ENCODE peak calls at places on chromosome 11, in eight cellular contexts. E is sigmoid colon, Y is spleen, I is stomach, S is SK-N-SH, N is breast epithelium, F is Panc1, J is GM23338. X is an unnamed sample.

GRCh38 chr11:105211806-105212531 is 72.4 kb upstream of the CARD18 start:
- DNase-seq in N (no peak), F (no peak), E (no peak), J (no peak), Y (no peak), S (no peak), I (no peak), X (no peak)

GRCh38 chr11:10257478-10257877 is 36.5 kb downstream of the SBF2 start:
- DNase-seq in E (no peak), J (peak; percentile 35), F (no peak), I (no peak), Y (no peak), N (no peak), S (no peak), X (no peak)

GRCh38 chr11:34960277-34960676 is 43.9 kb downstream of the PDHX start:
- DNase-seq in Y (no peak), J (no peak), I (no peak), F (no peak), E (no peak), S (peak; percentile 33), N (peak; percentile 58), X (no peak)

GRCh38 chr11:90204407-90204806 is 18.4 kb downstream of the CHORDC1 start:
- DNase-seq in S (no peak), Y (no peak), E (no peak), I (no peak), J (no peak), F (no peak), N (no peak), X (no peak)

GRCh38 chr11:73654482-73655021 is 8.2 kb downstream of the PLEKHB1 start:
- DNase-seq in S (no peak), N (no peak), I (no peak), F (no peak), E (no peak), Y (no peak), J (no peak), X (no peak)

GRCh38 chr11:106552694-106553203 is 465.5 kb downstream of the GUCY1A2 start:
- DNase-seq in I (no peak), Y (no peak), S (no peak), F (no peak), J (no peak), N (no peak), E (no peak), X (no peak)

GRCh38 chr11:95352733-95353346 is 121.8 kb upstream of the SESN3 start:
- DNase-seq in I (no peak), S (no peak), Y (no peak), F (no peak), N (no peak), J (no peak), E (no peak), X (no peak)

GRCh38 chr11:59944761-59945160 is 6.5 kb downstream of the OOSP1 start:
- DNase-seq in N (no peak), E (no peak), Y (no peak), F (no peak), J (no peak), I (no peak), S (no peak), X (no peak)

GRCh38 chr11:3148255-3148989 is 16.7 kb downstream of the OSBPL5 start:
- DNase-seq in N (no peak), F (no peak), S (no peak), E (no peak), J (no peak), I (no peak), Y (no peak), X (no peak)

GRCh38 chr11:57530215-57530595 is 349 bp downstream of the TIMM10 start:
- DNase-seq in E (no peak), S (no peak), Y (peak; percentile 88), F (no peak), I (no peak), N (no peak), J (no peak), X (no peak)

GRCh38 chr11:105781807-105782206 is 171.9 kb downstream of the GRIA4 start:
- DNase-seq in F (no peak), Y (no peak), J (no peak), N (no peak), I (no peak), E (no peak), S (no peak), X (no peak)

GRCh38 chr11:76614471-76615183 is 55.9 kb downstream of the LRRC32 start:
- DNase-seq in Y (peak; percentile 71), S (peak; percentile 58), F (no peak), E (peak; percentile 66), I (peak; percentile 23), J (no peak), N (no peak), X (no peak)

GRCh38 chr11:70567680-70568503 is 169.6 kb downstream of the CTTN start:
- DNase-seq in I (no peak), F (no peak), N (no peak), S (no peak), Y (peak; percentile 68), E (peak; percentile 76), J (peak; percentile 51), X (no peak)

GRCh38 chr11:45885921-45886721 is 670 bp downstream of the MAPK8IP1 start:
- DNase-seq in J (peak; percentile 77), N (no peak), I (no peak), Y (no peak), E (no peak), S (peak; percentile 78), F (no peak), X (no peak)

DNA sequence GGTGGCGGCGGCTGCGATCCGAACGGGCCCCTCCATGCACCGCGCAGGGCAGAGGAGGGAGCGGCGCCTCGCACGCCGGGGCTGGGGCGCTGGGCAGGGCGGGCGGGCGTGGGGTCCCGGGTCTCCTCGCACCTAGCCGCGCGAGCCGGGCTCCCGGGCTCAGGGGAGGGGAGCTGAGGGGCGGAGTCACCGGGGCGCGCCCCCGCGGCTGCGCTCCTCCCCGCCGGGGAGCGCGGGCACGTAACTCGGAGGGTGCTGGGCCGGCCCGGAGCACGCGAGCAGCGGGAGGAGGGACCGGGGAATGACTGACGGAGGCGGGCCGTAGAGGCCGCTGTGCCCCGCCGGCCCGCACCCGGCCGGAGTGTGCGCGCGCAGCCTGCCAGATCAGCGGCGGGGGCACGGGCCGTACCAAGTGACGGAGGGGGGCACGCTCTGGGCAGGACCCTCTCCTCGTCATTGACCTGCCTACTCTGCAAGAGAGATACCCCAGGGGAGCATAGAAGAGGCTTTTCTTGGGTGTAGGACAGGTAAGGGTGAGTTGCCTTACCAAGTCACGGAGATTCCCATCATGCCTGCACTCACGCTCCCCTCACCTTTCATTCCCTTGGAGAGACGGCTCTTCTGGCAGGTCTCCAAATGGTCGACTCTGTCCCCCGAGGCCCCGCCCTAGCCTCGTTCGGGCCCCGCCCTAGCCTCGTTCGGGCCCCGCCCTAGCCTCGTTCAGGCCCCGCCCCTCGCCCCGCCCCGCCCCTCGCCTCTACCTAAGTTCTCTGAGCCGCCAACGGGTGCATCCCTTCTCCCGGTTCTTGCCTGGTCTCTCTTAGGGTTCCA is at the start of gene CDON:
- DNase-seq in Y (peak; percentile 93), F (peak; percentile 28), S (peak; percentile 100), E (peak; percentile 96), N (peak; percentile 93), J (peak; percentile 97), I (peak; percentile 95), X (peak; percentile 91)
- TF ChIP-seq POLR2AphosphoS5 in Y (peak; percentile 80), F (peak; percentile 58), S (no peak), E (peak; percentile 80), N (peak; percentile 87), J (peak; percentile 60), I (peak; percentile 51), X (peak; percentile 79)

GRCh38 chr11:75174781-75175370 is 24.0 kb downstream of the SLCO2B1 start:
- DNase-seq in N (no peak), Y (no peak), F (no peak), E (peak; percentile 80), J (no peak), S (no peak), I (no peak), X (no peak)

GRCh38 chr11:75170463-75171201 is 19.7 kb downstream of the SLCO2B1 start:
- DNase-seq in E (no peak), J (no peak), Y (no peak), N (no peak), F (no peak), S (no peak), I (no peak), X (no peak)

GRCh38 chr11:75173336-75173735 is 22.4 kb downstream of the SLCO2B1 start:
- DNase-seq in S (no peak), J (no peak), N (no peak), Y (no peak), I (no peak), F (no peak), E (no peak), X (no peak)

GRCh38 chr11:75169101-75169885 is 18.4 kb downstream of the SLCO2B1 start:
- DNase-seq in Y (no peak), J (no peak), S (no peak), N (no peak), F (no peak), E (no peak), I (no peak), X (no peak)

GRCh38 chr11:75174348-75174747 is 23.4 kb downstream of the SLCO2B1 start:
- DNase-seq in N (no peak), E (no peak), J (no peak), Y (no peak), F (no peak), I (no peak), S (no peak), X (no peak)
- H3K27ac ChIP-seq in N (no peak overlapping the region), E (peak overlapping the region; percentile 64), J (no peak overlapping the region), Y (peak overlapping the region; percentile 47), F (no peak overlapping the region), I (peak overlapping the region; percentile 68), S (no peak overlapping the region), X (no peak overlapping the region)

DNA sequence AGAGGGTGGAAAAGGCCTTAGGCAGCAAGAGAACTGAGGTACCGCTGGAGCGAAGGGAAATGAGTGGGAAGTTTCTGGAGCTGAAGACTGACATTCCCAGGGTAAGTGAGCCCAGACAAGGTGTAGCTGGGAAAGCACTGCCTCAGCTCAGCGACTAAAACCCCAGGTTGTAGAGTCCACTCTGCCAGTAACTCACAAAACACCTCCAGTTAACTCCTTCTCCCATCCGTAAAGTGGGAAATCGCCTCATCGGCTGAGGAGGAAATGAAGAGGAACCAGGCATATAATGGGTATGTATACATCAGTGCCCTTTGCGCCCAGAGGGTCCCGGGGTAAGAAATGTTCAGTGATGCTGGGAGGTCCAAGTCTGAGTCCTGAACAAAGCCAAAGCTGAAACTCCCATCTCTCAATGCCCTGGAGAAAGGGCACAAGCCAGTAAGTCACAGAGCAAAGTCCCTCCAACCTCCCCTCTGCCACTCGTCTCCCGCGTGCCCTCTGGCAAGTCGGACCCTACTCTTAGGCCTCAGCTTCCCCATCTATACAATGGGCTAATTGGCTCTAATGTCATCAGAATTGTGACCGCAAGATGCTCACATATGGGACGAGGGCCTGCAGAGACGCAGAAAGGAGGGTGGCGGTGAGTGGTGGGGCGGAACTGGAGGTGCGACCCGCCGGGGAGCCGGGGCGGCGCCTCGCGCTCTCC is 588 bp downstream of the VPS37C start:
- DNase-seq in Y (no peak), J (no peak), F (no peak), S (no peak), N (no peak), E (no peak), I (peak; percentile 26), X (no peak)
- TF ChIP-seq POLR2AphosphoS5 in Y (no peak), J (no peak), F (no peak), S (no peak), N (no peak), E (peak; percentile 72), I (peak; percentile 88), X (no peak)

DNA sequence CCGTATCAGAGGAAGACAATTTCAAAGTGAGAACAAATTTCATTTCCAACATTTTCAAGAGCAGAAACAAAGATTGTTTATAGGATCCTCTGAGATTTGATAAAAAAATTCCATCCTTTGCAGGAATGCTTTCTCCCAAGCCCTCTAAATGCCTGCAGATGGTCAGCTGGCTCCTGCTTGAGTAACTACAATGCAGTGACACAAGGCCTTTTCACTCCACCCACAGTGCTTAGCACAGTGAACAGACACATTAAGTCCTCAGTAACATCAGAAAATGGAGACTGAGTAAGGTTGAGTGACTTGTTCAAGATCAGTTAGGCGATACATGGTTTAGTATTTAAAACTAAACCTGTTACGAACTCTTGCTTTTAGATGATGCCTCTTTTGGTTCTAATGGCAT is 527.1 kb upstream of the CCDC90B start:
- DNase-seq in Y (no peak), I (no peak), S (no peak), F (no peak), E (no peak), J (no peak), N (no peak), X (no peak)
- H3K27ac ChIP-seq in Y (no peak overlapping the region), I (no peak overlapping the region), S (no peak overlapping the region), F (no peak overlapping the region), E (no peak overlapping the region), J (no peak overlapping the region), N (no peak overlapping the region), X (no peak overlapping the region)

X was measured in vagina.